ENCODE peak calls at places on chromosomes 5 and 9, in seven cellular contexts. D is stimulated activated CD8-positive, alpha-beta memory T cell treated with anti-CD3 and anti-CD28 coated beads, Interleukin-7, amount 100 ng/mL, for 48 hours; R is A549; Y is NCI-H1694; L is ACHN; O is posterior vena cava; U is nephron progenitor cell. W is an unnamed sample.

GRCh38 chr5:147782053-147783028 is at the start of gene JAKMIP2:
- DNase-seq in Y (peak; percentile 94), O (peak; percentile 85), L (peak; percentile 39), U (peak; percentile 95), D (peak; percentile 74), R (peak; percentile 26), W (peak; percentile 18)

GRCh38 chr5:73188764-73189521 is 15.9 kb downstream of the TMEM174 start:
- DNase-seq in D (no peak), U (no peak), R (peak; percentile 24), L (peak; percentile 63), O (no peak), Y (no peak), W (peak; percentile 71)

GRCh38 chr9:130741831-130742449 is 48.4 kb downstream of the EXOSC2 start:
- DNase-seq in D (no peak), O (no peak), Y (no peak), R (peak; percentile 41), U (no peak), L (peak; percentile 44), W (peak; percentile 46)

GRCh38 chr9:80501635-80502034 is 929.9 kb downstream of the TLE4 start:
- DNase-seq in R (no peak), D (no peak), L (no peak), O (no peak), Y (no peak), U (no peak), W (no peak)

GRCh38 chr9:111258209-111258877 is 71.7 kb downstream of the OR2K2 start:
- DNase-seq in L (no peak), D (no peak), O (no peak), Y (no peak), U (no peak), R (no peak), W (no peak)

GRCh38 chr9:129287595-129288305 is 109.7 kb upstream of the IER5L start:
- DNase-seq in O (peak; percentile 64), L (no peak), R (no peak), D (no peak), U (no peak), Y (no peak), W (peak; percentile 6)

GRCh38 chr9:33813712-33814641 is 3.0 kb upstream of the UBE2R2 start:
- DNase-seq in R (peak; percentile 60), D (no peak), L (peak; percentile 51), U (no peak), Y (peak; percentile 25), O (no peak), W (peak; percentile 65)

GRCh38 chr5:14790220-14790619 is 81.4 kb downstream of the ANKH start:
- DNase-seq in D (no peak), R (no peak), U (no peak), Y (no peak), O (no peak), L (no peak), W (no peak)

GRCh38 chr9:36802171-36802920 is 229.7 kb downstream of the MELK start:
- DNase-seq in Y (peak; percentile 45), L (no peak), R (peak; percentile 25), U (no peak), D (no peak), O (no peak), W (peak; percentile 45)

GRCh38 chr5:149135536-149136201 is 5.6 kb upstream of the ABLIM3 start:
- DNase-seq in D (no peak), R (no peak), O (no peak), Y (no peak), U (no peak), L (no peak), W (peak; percentile 25)

GRCh38 chr5:91288517-91288916 is 94.6 kb downstream of the ARRDC3 start:
- DNase-seq in R (no peak), Y (no peak), U (no peak), L (no peak), D (no peak), O (no peak), W (no peak)

GRCh38 chr9:121720311-121720991 is 69.0 kb downstream of the DAB2IP start:
- DNase-seq in Y (no peak), D (no peak), O (no peak), U (no peak), R (no peak), L (no peak), W (no peak)

GRCh38 chr5:170631471-170632195 is 127.8 kb downstream of the KCNIP1 start:
- DNase-seq in R (peak; percentile 68), U (peak; percentile 69), Y (peak; percentile 77), D (no peak), O (no peak), L (peak; percentile 76), W (peak; percentile 71)

GRCh38 chr9:129319076-129319937 is 141.2 kb upstream of the IER5L start:
- DNase-seq in R (no peak), D (no peak), U (peak; percentile 40), O (peak; percentile 78), Y (no peak), L (no peak), W (no peak)

GRCh38 chr5:150918613-150919012 is 13.8 kb upstream of the ZNF300 start:
- DNase-seq in L (no peak), O (no peak), Y (no peak), R (no peak), U (no peak), D (no peak), W (peak; percentile 9)

GRCh38 chr5:43425965-43426364 is 13.8 kb upstream of the CCL28 start:
- DNase-seq in R (peak; percentile 52), D (no peak), Y (no peak), O (no peak), U (no peak), L (peak; percentile 16), W (peak; percentile 69)

GRCh38 chr9:133771486-133772482 is 33.6 kb upstream of the SARDH start:
- DNase-seq in L (no peak), Y (no peak), U (no peak), O (peak; percentile 64), D (no peak), R (no peak), W (no peak)

GRCh38 chr9:126834672-126835071 is 25.8 kb upstream of the ZBTB34 start:
- DNase-seq in O (no peak), D (no peak), U (no peak), R (no peak), Y (no peak), L (no peak), W (no peak)

GRCh38 chr9:85569988-85570387 is 171.8 kb downstream of the AGTPBP1 start:
- DNase-seq in O (no peak), L (no peak), R (no peak), U (no peak), D (no peak), Y (no peak), W (peak; percentile 47)